ENCODE peak calls at places on chromosomes 3 and 15, in six cellular contexts. B is HEK293T, I is aorta, V is HL-60, D is astrocyte of the spinal cord, W is T-helper 1 cell. K is an unnamed sample.
A peak's percentile ranks its signal among the peaks of the same experiment; 100 is the strongest.

GRCh38 chr3:15405448-15406050 is 21.8 kb downstream of the METTL6 start:
- DNase-seq in B (peak; percentile 48), I (no peak), V (peak; percentile 22), D (peak; percentile 75), W (peak; percentile 63), K (peak; percentile 72)

GRCh38 chr3:128875556-128876120 is 3.8 kb upstream of the ACAD9 start:
- DNase-seq in B (peak; percentile 70), I (peak; percentile 69), V (peak; percentile 41), D (no peak), W (peak; percentile 68), K (peak; percentile 3)

GRCh38 chr3:58519668-58520402 is 17.2 kb downstream of the ACOX2 start:
- DNase-seq in B (no peak), I (no peak), V (no peak), D (no peak), W (no peak), K (no peak)

GRCh38 chr3:153704115-153704514 is 417.1 kb upstream of the ARHGEF26 start:
- DNase-seq in B (no peak), I (no peak), V (no peak), D (no peak), W (no peak), K (peak; percentile 61)

GRCh38 chr15:63091679-63092078 is 30.0 kb upstream of the LACTB start:
- DNase-seq in B (no peak), I (no peak), V (no peak), D (no peak), W (no peak), K (no peak)

GRCh38 chr3:36058404-36059035 is 321.8 kb upstream of the STAC start:
- DNase-seq in B (no peak), I (no peak), V (no peak), D (no peak), W (no peak), K (peak; percentile 58)

GRCh38 chr3:134749802-134750553 is 45.1 kb upstream of the EPHB1 start:
- DNase-seq in B (no peak), I (no peak), V (no peak), D (no peak), W (no peak), K (no peak)

GRCh38 chr3:42691861-42692666 is 6.7 kb downstream of the KLHL40 start:
- DNase-seq in B (no peak), I (peak; percentile 37), V (no peak), D (no peak), W (no peak), K (no peak)

GRCh38 chr3:194326192-194327029 is 24.7 kb downstream of the CPN2 start:
- DNase-seq in B (no peak), I (no peak), V (no peak), D (no peak), W (no peak), K (no peak)

GRCh38 chr15:97688886-97689285 is 271.6 kb upstream of the ARRDC4 start:
- DNase-seq in B (no peak), I (no peak), V (no peak), D (no peak), W (no peak), K (no peak)

GRCh38 chr3:189519458-189519857 is 111.7 kb upstream of the TP63 start:
- DNase-seq in B (no peak), I (no peak), V (no peak), D (no peak), W (no peak), K (no peak)

GRCh38 chr15:100889359-100890058 is 9.9 kb downstream of the ALDH1A3 start:
- DNase-seq in B (no peak), I (peak; percentile 72), V (no peak), D (peak; percentile 78), W (no peak), K (peak; percentile 68)

GRCh38 chr3:40597441-40597840 is 72.7 kb downstream of the ZNF621 start:
- DNase-seq in B (no peak), I (no peak), V (no peak), D (peak; percentile 49), W (no peak), K (peak; percentile 51)

GRCh38 chr15:67133026-67133425 is 67.6 kb downstream of the SMAD3 start:
- DNase-seq in B (no peak), I (no peak), V (no peak), D (no peak), W (no peak), K (no peak)

GRCh38 chr15:33968224-33968623 is at the start of gene CHRM5:
- DNase-seq in B (no peak), I (no peak), V (no peak), D (no peak), W (no peak), K (no peak)

GRCh38 chr3:44414517-44415090 is 62.9 kb downstream of the ZNF445 start:
- DNase-seq in B (peak; percentile 3), I (no peak), V (no peak), D (no peak), W (no peak), K (no peak)

GRCh38 chr15:98525625-98526024 is 122.7 kb upstream of the IGF1R start:
- DNase-seq in B (no peak), I (no peak), V (no peak), D (no peak), W (no peak), K (no peak)

GRCh38 chr3:119352235-119352634 is 58.1 kb downstream of the ARHGAP31 start:
- DNase-seq in B (no peak), I (no peak), V (peak; percentile 71), D (peak; percentile 38), W (peak; percentile 9), K (peak; percentile 13)

GRCh38 chr3:104909721-104910120 is 457.0 kb upstream of the ALCAM start:
- DNase-seq in B (no peak), I (no peak), V (no peak), D (peak; percentile 13), W (no peak), K (peak; percentile 68)

K was measured in PC-3.